ENCODE peak calls at places on chromosomes 6 and 20, in five cellular contexts. One of them, this sample, is unnamed.

GRCh38 chr20:63568170-63568981 is 5.7 kb downstream of the HELZ2 start:
- DNase-seq in kidney: no peak
- DNase-seq in suprapubic skin: no peak
- DNase-seq in endothelial cell of umbilical vein: no peak
- DNase-seq in tibial nerve: no peak
- DNase-seq in this sample: peak; percentile 89

GRCh38 chr20:59300341-59301081 is at the start of gene EDN3:
- DNase-seq in kidney: no peak
- DNase-seq in suprapubic skin: no peak
- DNase-seq in endothelial cell of umbilical vein: no peak
- DNase-seq in tibial nerve: no peak
- DNase-seq in this sample: no peak

GRCh38 chr20:50788045-50788867 is 6.6 kb upstream of the BCAS4 start:
- DNase-seq in kidney: peak; percentile 39
- DNase-seq in suprapubic skin: no peak
- DNase-seq in endothelial cell of umbilical vein: no peak
- DNase-seq in tibial nerve: peak; percentile 46
- DNase-seq in this sample: peak; percentile 75

GRCh38 chr6:119179842-119180241 is 101.4 kb upstream of the FAM184A start:
- DNase-seq in kidney: no peak
- DNase-seq in suprapubic skin: no peak
- DNase-seq in endothelial cell of umbilical vein: no peak
- DNase-seq in tibial nerve: no peak
- DNase-seq in this sample: no peak

GRCh38 chr6:25327372-25327771 is 48.2 kb downstream of the CARMIL1 start:
- DNase-seq in kidney: no peak
- DNase-seq in suprapubic skin: no peak
- DNase-seq in endothelial cell of umbilical vein: no peak
- DNase-seq in tibial nerve: no peak
- DNase-seq in this sample: no peak

GRCh38 chr20:38878798-38879197 is 47.4 kb upstream of the FAM83D start:
- DNase-seq in kidney: no peak
- DNase-seq in suprapubic skin: no peak
- DNase-seq in endothelial cell of umbilical vein: no peak
- DNase-seq in tibial nerve: no peak
- DNase-seq in this sample: peak; percentile 77

GRCh38 chr6:147238164-147238563 is 33.9 kb downstream of the STXBP5 start:
- DNase-seq in kidney: no peak
- DNase-seq in suprapubic skin: no peak
- DNase-seq in endothelial cell of umbilical vein: no peak
- DNase-seq in tibial nerve: no peak
- DNase-seq in this sample: no peak

GRCh38 chr6:144248470-144249301 is 36.4 kb upstream of the UTRN start:
- DNase-seq in kidney: no peak
- DNase-seq in suprapubic skin: no peak
- DNase-seq in endothelial cell of umbilical vein: no peak
- DNase-seq in tibial nerve: no peak
- DNase-seq in this sample: no peak

GRCh38 chr6:157392927-157393666 is 12.1 kb downstream of the ZDHHC14 start:
- DNase-seq in kidney: no peak
- DNase-seq in suprapubic skin: no peak
- DNase-seq in endothelial cell of umbilical vein: no peak
- DNase-seq in tibial nerve: no peak
- DNase-seq in this sample: no peak

GRCh38 chr6:148137652-148138051 is 205.0 kb upstream of the SASH1 start:
- DNase-seq in kidney: no peak
- DNase-seq in suprapubic skin: no peak
- DNase-seq in endothelial cell of umbilical vein: no peak
- DNase-seq in tibial nerve: no peak
- DNase-seq in this sample: no peak

GRCh38 chr6:28794175-28795002 is 129.4 kb downstream of the TRIM27 start:
- DNase-seq in kidney: no peak
- DNase-seq in suprapubic skin: no peak
- DNase-seq in endothelial cell of umbilical vein: peak; percentile 29
- DNase-seq in tibial nerve: no peak
- DNase-seq in this sample: no peak

GRCh38 chr20:62907377-62908317 is 18.7 kb downstream of the DIDO1 start:
- DNase-seq in kidney: no peak
- DNase-seq in suprapubic skin: no peak
- DNase-seq in endothelial cell of umbilical vein: no peak
- DNase-seq in tibial nerve: no peak
- DNase-seq in this sample: peak; percentile 79

GRCh38 chr20:57433658-57434389 is 42.6 kb downstream of the RBM38 start:
- DNase-seq in kidney: no peak
- DNase-seq in suprapubic skin: no peak
- DNase-seq in endothelial cell of umbilical vein: no peak
- DNase-seq in tibial nerve: no peak
- DNase-seq in this sample: peak; percentile 73

GRCh38 chr6:7134999-7135735 is 27.4 kb downstream of the RREB1 start:
- DNase-seq in kidney: no peak
- DNase-seq in suprapubic skin: no peak
- DNase-seq in endothelial cell of umbilical vein: no peak
- DNase-seq in tibial nerve: no peak
- DNase-seq in this sample: no peak

GRCh38 chr6:129500958-129501381 is 209.0 kb downstream of the ARHGAP18 start:
- DNase-seq in kidney: no peak
- DNase-seq in suprapubic skin: no peak
- DNase-seq in endothelial cell of umbilical vein: peak; percentile 20
- DNase-seq in tibial nerve: no peak
- DNase-seq in this sample: no peak

GRCh38 chr20:57835462-57836455 is 125.9 kb upstream of the PMEPA1 start:
- DNase-seq in kidney: no peak
- DNase-seq in suprapubic skin: no peak
- DNase-seq in endothelial cell of umbilical vein: no peak
- DNase-seq in tibial nerve: no peak
- DNase-seq in this sample: no peak

GRCh38 chr6:162817196-162817595 is 89.4 kb downstream of the PACRG start:
- DNase-seq in kidney: no peak
- DNase-seq in suprapubic skin: no peak
- DNase-seq in endothelial cell of umbilical vein: no peak
- DNase-seq in tibial nerve: no peak
- DNase-seq in this sample: no peak

GRCh38 chr20:23249541-23249940 is 101.0 kb upstream of the NXT1 start:
- DNase-seq in kidney: no peak
- DNase-seq in suprapubic skin: peak; percentile 26
- DNase-seq in endothelial cell of umbilical vein: no peak
- DNase-seq in tibial nerve: no peak
- DNase-seq in this sample: no peak

GRCh38 chr6:163797313-163797712 is 382.8 kb downstream of the QKI start:
- DNase-seq in kidney: no peak
- DNase-seq in suprapubic skin: no peak
- DNase-seq in endothelial cell of umbilical vein: no peak
- DNase-seq in tibial nerve: no peak
- DNase-seq in this sample: no peak

GRCh38 chr6:86936834-86937218 is 502 bp upstream of the HTR1E start:
- DNase-seq in kidney: no peak
- DNase-seq in suprapubic skin: no peak
- DNase-seq in endothelial cell of umbilical vein: no peak
- DNase-seq in tibial nerve: no peak
- DNase-seq in this sample: no peak

GRCh38 chr6:151422981-151423380 is 28.9 kb downstream of the RMND1 start:
- DNase-seq in kidney: no peak
- DNase-seq in suprapubic skin: no peak
- DNase-seq in endothelial cell of umbilical vein: no peak
- DNase-seq in tibial nerve: no peak
- DNase-seq in this sample: no peak

GRCh38 chr6:133608620-133609019 is 280.3 kb upstream of the TCF21 start:
- DNase-seq in kidney: no peak
- DNase-seq in suprapubic skin: no peak
- DNase-seq in endothelial cell of umbilical vein: no peak
- DNase-seq in tibial nerve: no peak
- DNase-seq in this sample: no peak

GRCh38 chr20:10521068-10521834 is 86.1 kb downstream of the SLX4IP start:
- DNase-seq in kidney: no peak
- DNase-seq in suprapubic skin: no peak
- DNase-seq in endothelial cell of umbilical vein: peak; percentile 77
- DNase-seq in tibial nerve: no peak
- DNase-seq in this sample: no peak

GRCh38 chr6:38432079-38432478 is 207.7 kb downstream of the BTBD9 start:
- DNase-seq in kidney: no peak
- DNase-seq in suprapubic skin: no peak
- DNase-seq in endothelial cell of umbilical vein: no peak
- DNase-seq in tibial nerve: no peak
- DNase-seq in this sample: no peak

GRCh38 chr6:38436726-38437465 is 202.8 kb downstream of the BTBD9 start:
- DNase-seq in kidney: no peak
- DNase-seq in suprapubic skin: no peak
- DNase-seq in endothelial cell of umbilical vein: peak; percentile 65
- DNase-seq in tibial nerve: no peak
- DNase-seq in this sample: no peak

GRCh38 chr6:38434051-38434450 is 205.7 kb downstream of the BTBD9 start:
- DNase-seq in kidney: no peak
- DNase-seq in suprapubic skin: no peak
- DNase-seq in endothelial cell of umbilical vein: no peak
- DNase-seq in tibial nerve: no peak
- DNase-seq in this sample: no peak

GRCh38 chr6:38435330-38435729 is 204.4 kb downstream of the BTBD9 start:
- DNase-seq in kidney: no peak
- DNase-seq in suprapubic skin: no peak
- DNase-seq in endothelial cell of umbilical vein: no peak
- DNase-seq in tibial nerve: no peak
- DNase-seq in this sample: no peak

DNA sequence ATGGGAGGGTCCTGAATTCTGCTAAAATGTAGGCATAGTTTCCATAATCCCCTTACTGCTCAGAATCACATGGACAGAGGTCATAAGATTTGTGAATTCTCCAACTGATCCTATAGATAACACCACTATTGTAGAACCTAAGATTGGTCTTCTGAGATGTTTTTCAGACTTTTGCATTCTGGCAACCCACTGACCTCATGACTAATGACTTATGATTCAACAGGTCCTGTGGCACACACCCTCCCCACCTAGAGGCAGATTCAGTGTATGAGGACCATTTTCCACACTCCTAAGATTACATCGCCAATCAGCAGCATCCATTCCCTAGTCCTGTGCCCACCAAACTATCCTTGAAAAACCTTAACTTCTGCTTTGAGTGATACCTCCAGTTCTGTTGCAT is 207.2 kb downstream of the BTBD9 start:
- DNase-seq in kidney: no peak
- DNase-seq in suprapubic skin: no peak
- DNase-seq in endothelial cell of umbilical vein: peak; percentile 17
- DNase-seq in tibial nerve: no peak
- DNase-seq in this sample: no peak
- TF ChIP-seq CTCF in kidney: no peak
- TF ChIP-seq CTCF in suprapubic skin: no peak
- TF ChIP-seq CTCF in endothelial cell of umbilical vein: no peak
- TF ChIP-seq CTCF in tibial nerve: no peak
- TF ChIP-seq CTCF in this sample: no peak

GRCh38 chr6:15326072-15326614 is 80.3 kb downstream of the JARID2 start:
- DNase-seq in kidney: no peak
- DNase-seq in suprapubic skin: no peak
- DNase-seq in endothelial cell of umbilical vein: no peak
- DNase-seq in tibial nerve: no peak
- DNase-seq in this sample: no peak
- H3K4me1 ChIP-seq in kidney: peaks cover 11% of the 10 kb centered on the region
- H3K4me1 ChIP-seq in suprapubic skin: peaks cover 54% of the 10 kb centered on the region
- H3K4me1 ChIP-seq in endothelial cell of umbilical vein: peaks cover 4% of the 10 kb centered on the region
- H3K4me1 ChIP-seq in tibial nerve: peaks cover 46% of the 10 kb centered on the region
- H3K4me1 ChIP-seq in this sample: peaks cover 41% of the 10 kb centered on the region

DNA sequence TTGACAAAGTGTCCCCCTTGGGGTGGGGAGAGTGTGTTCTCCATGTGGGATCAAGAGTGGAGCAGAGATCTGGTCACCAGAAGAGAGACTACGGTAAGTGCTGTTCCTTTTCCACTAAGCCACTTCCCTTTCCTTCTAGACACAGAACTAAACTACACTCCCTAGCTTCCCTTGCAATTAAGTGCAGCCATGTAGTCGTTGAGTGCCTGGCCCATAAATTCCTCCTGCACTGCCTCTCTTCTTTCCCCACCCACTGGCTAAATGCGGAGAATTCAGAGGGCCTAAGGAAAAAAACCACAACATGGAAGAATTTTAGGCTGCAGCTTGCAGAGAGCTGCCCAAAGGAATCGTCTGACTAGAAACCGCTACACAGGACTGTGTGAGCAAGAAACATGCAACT is 1.5 kb downstream of the WDR27 start:
- DNase-seq in kidney: no peak
- DNase-seq in suprapubic skin: no peak
- DNase-seq in endothelial cell of umbilical vein: peak; percentile 24
- DNase-seq in tibial nerve: no peak
- DNase-seq in this sample: no peak
- TF ChIP-seq CTCF in kidney: no peak
- TF ChIP-seq CTCF in suprapubic skin: no peak
- TF ChIP-seq CTCF in endothelial cell of umbilical vein: no peak
- TF ChIP-seq CTCF in tibial nerve: no peak
- TF ChIP-seq CTCF in this sample: no peak

GRCh38 chr6:43181942-43182860 is at the start of gene CUL9:
- DNase-seq in kidney: peak; percentile 96
- DNase-seq in suprapubic skin: peak; percentile 91
- DNase-seq in endothelial cell of umbilical vein: peak; percentile 74
- DNase-seq in tibial nerve: peak; percentile 73
- DNase-seq in this sample: no peak

GRCh38 chr6:43186019-43186418 is 4.0 kb downstream of the CUL9 start:
- DNase-seq in kidney: peak; percentile 42
- DNase-seq in suprapubic skin: no peak
- DNase-seq in endothelial cell of umbilical vein: no peak
- DNase-seq in tibial nerve: no peak
- DNase-seq in this sample: peak; percentile 41

GRCh38 chr6:43185391-43185790 is 3.4 kb downstream of the CUL9 start:
- DNase-seq in kidney: no peak
- DNase-seq in suprapubic skin: no peak
- DNase-seq in endothelial cell of umbilical vein: no peak
- DNase-seq in tibial nerve: no peak
- DNase-seq in this sample: no peak

GRCh38 chr6:43183441-43183840 is 1.4 kb downstream of the CUL9 start:
- DNase-seq in kidney: no peak
- DNase-seq in suprapubic skin: no peak
- DNase-seq in endothelial cell of umbilical vein: no peak
- DNase-seq in tibial nerve: no peak
- DNase-seq in this sample: no peak

GRCh38 chr6:43184268-43184985 is 2.4 kb downstream of the CUL9 start:
- DNase-seq in kidney: peak; percentile 70
- DNase-seq in suprapubic skin: no peak
- DNase-seq in endothelial cell of umbilical vein: no peak
- DNase-seq in tibial nerve: no peak
- DNase-seq in this sample: no peak
- H3K4me1 ChIP-seq in kidney: peaks cover 16% of the 10 kb centered on the region
- H3K4me1 ChIP-seq in suprapubic skin: peaks cover 67% of the 10 kb centered on the region
- H3K4me1 ChIP-seq in endothelial cell of umbilical vein: peaks cover 17% of the 10 kb centered on the region
- H3K4me1 ChIP-seq in tibial nerve: peaks cover 6% of the 10 kb centered on the region
- H3K4me1 ChIP-seq in this sample: peaks cover 5% of the 10 kb centered on the region

GRCh38 chr6:36539814-36540568 is 7.3 kb downstream of the STK38 start:
- DNase-seq in kidney: no peak
- DNase-seq in suprapubic skin: no peak
- DNase-seq in endothelial cell of umbilical vein: no peak
- DNase-seq in tibial nerve: no peak
- DNase-seq in this sample: no peak
- TF ChIP-seq CTCF in kidney: no peak
- TF ChIP-seq CTCF in suprapubic skin: no peak
- TF ChIP-seq CTCF in endothelial cell of umbilical vein: no peak
- TF ChIP-seq CTCF in tibial nerve: no peak
- TF ChIP-seq CTCF in this sample: no peak